ENCODE peak calls at places on chromosomes 6 and 20, in six cellular contexts. E is OCI-LY7, D is GM23338, X is SK-N-SH, F is neural progenitor cell, W is PC-3. G is an unnamed sample.

GRCh38 chr20:58593880-58594473 is 57.1 kb upstream of the STX16 start:
- DNase-seq in E (no peak), X (no peak), W (no peak), D (no peak), F (peak), G (no peak)

GRCh38 chr20:57751411-57751810 is 41.6 kb upstream of the PMEPA1 start:
- DNase-seq in X (no peak), E (no peak), W (no peak), F (no peak), D (no peak), G (no peak)

GRCh38 chr20:37471741-37472235 is 49.3 kb upstream of the NNAT start:
- DNase-seq in F (no peak), D (no peak), X (no peak), W (no peak), E (no peak), G (no peak)

GRCh38 chr6:159100789-159101182 is 56.0 kb upstream of the TAGAP start:
- DNase-seq in W (no peak), D (no peak), E (no peak), X (no peak), F (no peak), G (no peak)

GRCh38 chr6:84645000-84645399 is 119.4 kb downstream of the TBX18 start:
- DNase-seq in D (no peak), W (peak), X (no peak), E (no peak), F (no peak), G (peak)

GRCh38 chr20:57381596-57382503 is 9.3 kb upstream of the RBM38 start:
- DNase-seq in D (peak), E (peak), W (peak), F (peak), X (peak), G (peak)

GRCh38 chr6:112912351-112913101 is 565.4 kb downstream of the RFPL4B start:
- DNase-seq in D (peak), W (no peak), E (no peak), F (peak), X (no peak), G (peak)

GRCh38 chr6:89162047-89162371 is 16.2 kb downstream of the PM20D2 start:
- DNase-seq in E (no peak), D (no peak), X (no peak), F (no peak), W (no peak), G (no peak)

GRCh38 chr6:52929321-52930164 is 20.0 kb upstream of the GSTA3 start:
- DNase-seq in D (no peak), F (no peak), E (no peak), W (peak), X (peak), G (peak)

GRCh38 chr6:14743465-14744211 is 502.2 kb upstream of the JARID2 start:
- DNase-seq in E (no peak), D (no peak), X (no peak), F (no peak), W (peak), G (peak)

GRCh38 chr6:12047792-12048432 is 35.8 kb downstream of the HIVEP1 start:
- DNase-seq in E (peak), W (no peak), D (no peak), F (no peak), X (no peak), G (no peak)

GRCh38 chr6:153564803-153565202 is 433.7 kb upstream of the RGS17 start:
- DNase-seq in F (no peak), W (no peak), E (no peak), D (no peak), X (no peak), G (no peak)

GRCh38 chr6:21887301-21888185 is 294.0 kb downstream of the SOX4 start:
- DNase-seq in D (no peak), W (peak), E (no peak), F (no peak), X (no peak), G (no peak)

GRCh38 chr6:134123666-134124208 is 71.3 kb upstream of the SLC2A12 start:
- DNase-seq in W (peak), E (peak), D (peak), F (peak), X (peak), G (peak)

GRCh38 chr6:66662196-66662595 is 955.2 kb upstream of the EYS start:
- DNase-seq in E (no peak), W (peak), D (peak), F (peak), X (peak), G (peak)

GRCh38 chr20:62119591-62120364 is 2.5 kb upstream of the LSM14B start:
- DNase-seq in X (no peak), E (no peak), D (no peak), F (no peak), W (no peak), G (no peak)

GRCh38 chr20:37464173-37464572 is 56.9 kb upstream of the NNAT start:
- DNase-seq in X (no peak), D (no peak), W (no peak), F (no peak), E (no peak), G (no peak)

GRCh38 chr20:58102252-58102651 is 126.2 kb downstream of the ANKRD60 start:
- DNase-seq in W (no peak), F (no peak), E (no peak), D (no peak), X (peak), G (peak)

GRCh38 chr6:163285689-163286088 is 128.8 kb upstream of the QKI start:
- DNase-seq in D (no peak), E (no peak), W (no peak), F (no peak), X (no peak), G (no peak)

GRCh38 chr6:163289445-163289844 is 125.1 kb upstream of the QKI start:
- DNase-seq in F (no peak), D (no peak), W (no peak), X (no peak), E (no peak), G (no peak)

GRCh38 chr6:163288066-163288465 is 126.5 kb upstream of the QKI start:
- DNase-seq in X (no peak), E (no peak), W (no peak), F (no peak), D (no peak), G (no peak)

GRCh38 chr6:163288915-163289314 is 125.6 kb upstream of the QKI start:
- DNase-seq in E (no peak), D (no peak), F (no peak), X (no peak), W (no peak), G (no peak)

DNA sequence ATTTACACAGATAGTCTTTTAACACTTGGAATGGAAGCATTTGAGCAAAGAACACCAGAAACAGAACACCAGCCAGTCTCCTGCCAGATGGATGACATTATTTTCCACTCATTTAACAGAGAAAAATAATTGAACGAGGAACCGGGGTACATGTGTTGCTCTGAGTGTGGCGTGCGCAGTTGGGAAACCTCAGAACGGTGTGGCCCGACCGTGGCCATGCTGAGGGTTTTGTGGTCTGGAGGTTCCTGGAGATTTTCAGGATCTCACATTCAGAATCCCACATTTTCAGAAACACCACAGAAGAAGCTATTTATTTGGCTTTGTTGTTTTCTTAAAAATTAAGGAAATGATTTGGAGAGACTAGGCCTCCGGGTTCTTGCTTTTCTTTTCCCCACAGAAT is 126.9 kb upstream of the QKI start:
- DNase-seq in X (no peak), F (no peak), W (no peak), D (no peak), E (no peak), G (no peak)
- H3K27ac ChIP-seq in X (no peak), F (no peak), W (no peak), D (no peak), E (no peak), G (no peak)

DNA sequence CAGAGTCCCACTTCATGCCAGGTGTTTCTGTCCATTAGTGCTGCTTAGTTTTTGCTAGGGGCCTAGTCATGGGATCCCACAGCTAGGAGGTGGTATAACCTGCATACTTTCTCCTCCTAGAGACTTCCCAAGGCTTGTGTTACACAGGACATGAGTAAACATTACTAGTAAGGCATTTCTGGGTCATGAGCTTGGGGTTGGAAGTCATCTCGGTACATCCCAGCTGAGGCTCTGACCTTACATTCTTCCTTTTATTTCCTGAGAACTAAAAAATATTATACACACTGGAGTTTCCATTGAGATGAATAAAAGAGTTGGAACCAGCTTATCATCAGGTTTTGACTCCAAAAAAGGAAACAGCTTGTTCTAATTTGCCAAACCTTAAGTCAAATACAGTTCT is 20.9 kb upstream of the PNPLA1 start:
- DNase-seq in E (no peak), F (no peak), D (no peak), X (no peak), W (peak), G (peak)
- TF ChIP-seq EZH2phosphoT487 in E (no peak), F (no peak), D (no peak), X (no peak), W (no peak), G (no peak)

GRCh38 chr20:46175127-46175494 is 57.0 kb downstream of the CD40 start:
- DNase-seq in D (no peak), X (no peak), W (no peak), F (no peak), E (no peak), G (no peak)
- H3K4me3 ChIP-seq in D (peak), X (no peak), W (no peak), F (peak), E (no peak), G (no peak)

GRCh38 chr20:5070081-5070480 is 49.7 kb downstream of the PCNA start:
- DNase-seq in X (no peak), W (no peak), E (no peak), D (no peak), F (no peak), G (no peak)
- H3K27ac ChIP-seq in X (no peak), W (no peak), E (no peak), D (no peak), F (no peak), G (no peak)

GRCh38 chr6:56525976-56526375 is 116.7 kb downstream of the DST start:
- DNase-seq in X (no peak), D (no peak), E (no peak), F (peak), W (no peak), G (no peak)

GRCh38 chr6:56529594-56530191 is 113.0 kb downstream of the DST start:
- DNase-seq in W (no peak), D (no peak), F (no peak), E (no peak), X (no peak), G (peak)

GRCh38 chr6:56527934-56528333 is 114.8 kb downstream of the DST start:
- DNase-seq in D (no peak), X (no peak), W (peak), E (no peak), F (no peak), G (peak)

GRCh38 chr6:56526860-56527544 is 115.7 kb downstream of the DST start:
- DNase-seq in W (no peak), E (no peak), D (no peak), X (no peak), F (no peak), G (peak)

DNA sequence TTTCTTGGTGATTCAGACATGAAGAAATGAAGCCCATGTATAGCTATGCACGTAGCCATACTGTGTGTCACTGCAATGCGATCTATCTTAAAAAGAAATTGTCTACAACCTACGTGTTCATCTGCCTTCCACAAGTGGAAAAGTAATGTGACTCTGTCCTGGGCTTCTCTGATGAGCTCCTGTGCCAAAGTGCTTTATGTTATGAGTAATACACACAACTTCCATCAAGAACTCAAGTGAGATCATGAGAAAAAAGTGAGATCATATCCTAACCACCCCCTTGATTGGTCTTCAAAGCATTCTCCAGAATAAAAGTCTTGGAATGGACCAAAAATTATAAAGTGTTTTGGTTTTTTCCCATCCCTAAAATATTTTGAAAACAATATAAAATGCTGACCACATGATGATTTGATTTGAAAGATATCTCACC is 114.3 kb downstream of the DST start:
- DNase-seq in D (no peak), F (no peak), X (no peak), W (peak), E (no peak), G (peak)
- TF ChIP-seq EZH2phosphoT487 in D (no peak), F (no peak), X (no peak), W (no peak), E (no peak), G (no peak)

GRCh38 chr6:55875420-55875819 is at the start of gene BMP5:
- DNase-seq in X (no peak), F (peak), D (peak), W (no peak), E (no peak), G (no peak)
- H3K4me3 ChIP-seq in X (no peak), F (peak), D (peak), W (no peak), E (no peak), G (no peak)

DNA sequence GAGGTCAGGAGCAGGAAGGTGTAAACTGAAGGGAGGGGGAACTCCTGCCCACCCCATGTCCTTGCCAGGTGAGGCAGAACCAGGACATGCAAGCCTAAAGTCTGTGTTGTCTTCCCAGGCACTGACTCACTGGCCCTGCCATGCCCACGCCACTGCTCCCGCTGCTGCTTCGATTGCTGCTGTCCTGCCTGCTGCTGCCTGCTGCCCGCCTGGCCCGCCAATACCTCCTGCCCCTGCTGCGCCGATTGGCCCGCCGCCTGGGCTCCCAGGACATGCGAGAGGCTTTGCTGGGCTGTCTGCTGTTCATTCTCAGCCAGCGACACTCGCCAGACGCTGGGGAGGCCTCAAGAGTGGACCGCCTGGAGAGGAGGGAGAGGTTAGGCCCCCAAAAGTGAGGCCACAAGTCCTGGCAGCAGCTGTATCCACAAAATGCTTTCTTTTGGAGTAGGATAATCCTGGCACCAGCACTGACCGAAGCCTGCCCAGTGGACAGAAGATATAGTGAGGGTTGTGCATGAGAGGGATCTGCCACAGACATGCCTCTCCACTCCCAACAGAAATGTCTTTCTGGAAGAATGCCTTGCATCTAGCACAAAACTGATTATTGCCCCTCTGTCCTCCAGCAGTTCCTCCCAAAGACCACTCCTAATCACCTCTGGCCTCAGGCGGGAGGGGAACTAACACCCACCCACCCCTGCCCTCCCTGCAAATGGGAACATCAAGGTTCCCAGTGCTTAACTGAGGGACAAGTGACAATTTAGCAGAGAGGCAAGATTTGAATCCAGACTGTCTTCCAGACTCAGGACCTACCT is 812 bp downstream of the MYMX start:
- DNase-seq in X (no peak), W (no peak), E (no peak), D (peak), F (peak), G (peak)
- H3K27ac ChIP-seq in X (no peak), W (no peak), E (peak), D (peak), F (no peak), G (no peak)

GRCh38 chr6:3471711-3472110 is 14.9 kb upstream of the SLC22A23 start:
- DNase-seq in W (no peak), E (no peak), X (no peak), D (no peak), F (no peak), G (peak)
- TF ChIP-seq EZH2phosphoT487 in W (no peak), E (no peak), X (no peak), D (no peak), F (no peak), G (no peak)